ENCODE peak calls at places on chromosomes 6 and 20, in six cellular contexts. W, Q, N, K, C and J are unnamed samples. For H3K36me3, the result is how much of the 10 kb centered on the place peaks cover.

GRCh38 chr6:18585032-18585573 is 198.0 kb downstream of the RNF144B start:
- DNase-seq in C (peak), N (peak), K (peak), W (peak), Q (no peak), J (peak)

GRCh38 chr6:135025775-135026174 is 28.8 kb downstream of the HBS1L start:
- DNase-seq in C (no peak), K (no peak), W (no peak), Q (no peak), N (no peak), J (no peak)

GRCh38 chr6:115582386-115582785 is 478.3 kb downstream of the FRK start:
- DNase-seq in C (no peak), K (no peak), Q (no peak), N (no peak), W (no peak), J (no peak)

GRCh38 chr6:51473996-51474975 is 613.1 kb downstream of the PKHD1 start:
- DNase-seq in N (no peak), C (no peak), K (no peak), W (no peak), Q (peak), J (no peak)

GRCh38 chr20:3383878-3384495 is 23.5 kb downstream of the DNAAF9 start:
- DNase-seq in C (no peak), N (no peak), Q (no peak), W (no peak), K (no peak), J (no peak)

GRCh38 chr6:106033806-106034205 is 52.3 kb upstream of the PRDM1 start:
- DNase-seq in Q (no peak), C (no peak), N (no peak), K (no peak), W (no peak), J (no peak)

GRCh38 chr6:156780117-156780641 is 3.0 kb downstream of the ARID1B start:
- DNase-seq in C (peak), N (peak), W (peak), K (peak), Q (peak), J (peak)

GRCh38 chr6:77072694-77073409 is 390.4 kb downstream of the HTR1B start:
- DNase-seq in Q (no peak), N (no peak), K (no peak), C (no peak), W (no peak), J (no peak)

GRCh38 chr20:38434310-38434741 is 802 bp downstream of the SNHG17 start:
- DNase-seq in N (peak), Q (no peak), C (no peak), W (peak), K (peak), J (peak)

GRCh38 chr20:4018015-4018748 is 2.8 kb upstream of the RNF24 start:
- DNase-seq in Q (no peak), N (no peak), K (peak), W (no peak), C (no peak), J (no peak)

GRCh38 chr6:44253307-44254101 is 3.8 kb downstream of the SLC35B2 start:
- DNase-seq in W (peak), Q (no peak), K (peak), C (peak), N (no peak), J (peak)

GRCh38 chr6:158784505-158784904 is 34.7 kb downstream of the EZR start:
- DNase-seq in W (peak), C (no peak), K (peak), Q (no peak), N (no peak), J (no peak)

GRCh38 chr6:35907750-35908149 is 13.1 kb downstream of the SRPK1 start:
- DNase-seq in W (no peak), N (no peak), Q (no peak), C (no peak), K (no peak), J (no peak)

GRCh38 chr20:48679603-48680002 is 148.2 kb downstream of the PREX1 start:
- DNase-seq in C (peak), K (no peak), N (no peak), Q (no peak), W (peak), J (no peak)

GRCh38 chr6:4466769-4467480 is 309.3 kb upstream of the CDYL start:
- DNase-seq in N (peak), Q (no peak), K (no peak), C (no peak), W (no peak), J (no peak)

GRCh38 chr20:49627329-49627761 is 59.4 kb upstream of the PTGIS start:
- DNase-seq in K (no peak), C (peak), N (no peak), Q (no peak), W (no peak), J (no peak)

GRCh38 chr6:45843848-45844521 is 171.7 kb downstream of the CLIC5 start:
- DNase-seq in K (peak), C (no peak), N (peak), W (no peak), Q (no peak), J (no peak)

GRCh38 chr20:15195378-15195777 is 858.0 kb upstream of the FLRT3 start:
- DNase-seq in Q (no peak), W (no peak), K (peak), C (no peak), N (no peak), J (peak)

GRCh38 chr6:29908710-29909109 is 33.6 kb upstream of the HLA-A start:
- DNase-seq in N (no peak), Q (no peak), C (no peak), K (no peak), W (no peak), J (no peak)

GRCh38 chr20:32325706-32326506 is 32.2 kb upstream of the ASXL1 start:
- DNase-seq in W (peak), C (peak), Q (no peak), N (peak), K (peak), J (peak)
- H3K9ac ChIP-seq in W (no peak), C (peak), Q (no peak), N (no peak), K (no peak), J (no peak)

GRCh38 chr20:41064377-41064776 is 35.8 kb downstream of the TOP1 start:
- DNase-seq in Q (no peak), N (no peak), K (no peak), C (no peak), W (no peak), J (no peak)
- H3K36me3 ChIP-seq in Q (half or more), N (under half), K (under half), C (under half), W (under half), J (half or more)

DNA sequence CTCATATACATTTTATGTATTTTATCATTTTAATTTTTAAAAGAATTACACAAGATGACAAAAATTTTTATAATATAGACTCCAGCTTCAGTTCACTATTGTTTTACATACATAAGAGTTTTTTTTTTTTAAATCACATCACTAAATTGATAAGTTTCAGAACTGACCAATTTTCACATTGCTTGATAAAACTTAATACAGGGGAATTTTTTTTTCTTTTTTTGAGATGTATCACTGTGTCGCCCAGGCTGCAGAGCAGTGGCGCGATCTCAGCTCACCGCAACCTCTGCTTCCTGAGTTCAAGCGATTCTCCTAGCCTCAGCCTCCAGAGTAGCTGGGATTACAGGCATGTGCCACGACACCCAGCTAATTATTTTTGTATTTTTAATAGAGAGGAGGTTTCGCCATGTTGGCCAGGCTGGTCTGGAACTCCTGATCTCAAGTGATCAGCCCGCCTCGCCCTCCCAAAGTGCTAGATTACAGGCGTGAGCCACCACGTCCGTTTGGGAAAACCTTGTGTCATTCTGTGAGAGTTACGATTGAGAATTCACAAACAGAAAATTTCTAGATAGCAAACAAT is 36.6 kb upstream of the BTN3A2 start:
- DNase-seq in K (no peak), W (peak), Q (peak), N (no peak), C (no peak), J (no peak)
- H3K9ac ChIP-seq in K (no peak), W (peak), Q (peak), N (no peak), C (no peak), J (no peak)

DNA sequence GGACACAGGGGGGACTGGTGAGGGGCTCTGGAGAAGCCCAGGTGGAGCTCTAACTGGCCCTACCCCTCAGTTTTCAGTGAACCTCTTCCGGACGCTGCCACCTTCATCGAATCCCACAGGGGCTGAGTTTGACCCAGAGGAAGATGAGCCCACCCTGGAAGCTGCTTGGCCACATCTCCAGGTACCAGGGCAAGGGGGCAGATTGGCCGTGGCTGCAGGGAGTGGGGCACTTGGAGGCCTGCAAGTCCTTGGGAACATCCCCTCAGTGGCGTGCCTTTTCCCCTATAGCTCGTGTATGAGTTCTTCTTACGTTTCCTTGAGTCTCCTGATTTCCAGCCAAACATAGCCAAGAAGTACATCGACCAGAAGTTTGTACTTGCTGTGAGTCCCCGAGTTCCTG is 6.6 kb downstream of the MEA1 start:
- DNase-seq in Q (no peak), C (no peak), W (no peak), N (no peak), K (no peak), J (no peak)
- H3K36me3 ChIP-seq in Q (half or more), C (under half), W (under half), N (under half), K (under half), J (half or more)